ENCODE peak calls at places on chromosomes 13 and 19, in four cellular contexts. K is A549, T is HepG2, S is GM12878. X is an unnamed sample.
A peak's percentile ranks its signal among the peaks of the same experiment; 100 is the strongest.

GRCh38 chr13:34822681-34823080 is 119.4 kb upstream of the NBEA start:
- DNase-seq in S (no peak), K (no peak), T (no peak), X (no peak)

GRCh38 chr13:110503037-110503901 is 58.3 kb downstream of the RAB20 start:
- DNase-seq in K (no peak), S (no peak), T (no peak), X (peak; percentile 71)

GRCh38 chr13:27476943-27477681 is 26.7 kb upstream of the MTIF3 start:
- DNase-seq in S (no peak), K (peak; percentile 52), T (peak; percentile 76), X (no peak)

GRCh38 chr19:45884682-45885555 is 1.0 kb downstream of the IRF2BP1 start:
- DNase-seq in K (no peak), T (no peak), S (no peak), X (peak; percentile 62)

GRCh38 chr13:41916173-41916954 is 44.5 kb downstream of the VWA8 start:
- DNase-seq in S (peak; percentile 89), T (no peak), K (no peak), X (no peak)

GRCh38 chr19:34676697-34677385 is at the start of gene SCGB2B2:
- DNase-seq in T (no peak), K (peak; percentile 90), S (peak; percentile 50), X (no peak)

GRCh38 chr13:20190481-20191310 is 2.0 kb downstream of the GJB2 start:
- DNase-seq in S (no peak), K (no peak), T (no peak), X (no peak)

GRCh38 chr13:45540864-45541263 is 74.7 kb downstream of the ERICH6B start:
- DNase-seq in K (no peak), T (no peak), S (no peak), X (no peak)

GRCh38 chr19:51531349-51532315 is at the start of gene SIGLEC6:
- DNase-seq in S (peak; percentile 25), T (no peak), K (no peak), X (peak; percentile 78)

GRCh38 chr13:111883571-111884343 is 183.2 kb upstream of the SOX1 start:
- DNase-seq in T (no peak), K (no peak), S (no peak), X (no peak)

GRCh38 chr13:51549593-51549992 is 34.7 kb upstream of the WDFY2 start:
- DNase-seq in S (no peak), K (no peak), T (no peak), X (no peak)

GRCh38 chr19:1450735-1451669 is 1.1 kb downstream of the APC2 start:
- DNase-seq in S (no peak), T (no peak), K (no peak), X (no peak)

GRCh38 chr19:1447944-1448343 is 2.0 kb upstream of the APC2 start:
- DNase-seq in S (no peak), T (no peak), K (no peak), X (no peak)

GRCh38 chr19:1451916-1452801 is 2.2 kb downstream of the APC2 start:
- DNase-seq in T (no peak), K (no peak), S (no peak), X (no peak)

GRCh38 chr19:1447565-1447903 is 2.4 kb upstream of the APC2 start:
- DNase-seq in K (no peak), S (no peak), T (no peak), X (no peak)

GRCh38 chr19:1449467-1450442 is at the start of gene APC2:
- DNase-seq in K (peak; percentile 54), T (no peak), S (no peak), X (peak; percentile 69)
- TF ChIP-seq CHD4 in K (no peak), T (no peak), S (no peak), X (no peak)

GRCh38 chr19:12748489-12748888 is 3.1 kb upstream of the BEST2 start:
- DNase-seq in S (no peak), K (no peak), T (no peak), X (no peak)
- TF ChIP-seq SMC3 in S (no peak), K (no peak), T (no peak), X (no peak)

GRCh38 chr13:100075700-100076587 is 12.9 kb upstream of the PCCA start:
- DNase-seq in K (no peak), T (peak; percentile 12), S (no peak), X (no peak)
- TF ChIP-seq CHD4 in K (no peak), T (no peak), S (no peak), X (no peak)

GRCh38 chr19:17765069-17765618 is 13.9 kb downstream of the FCHO1 start:
- DNase-seq in S (no peak), T (peak; percentile 88), K (peak; percentile 21), X (no peak)

GRCh38 chr19:17764348-17764747 is 13.1 kb downstream of the FCHO1 start:
- DNase-seq in T (no peak), K (no peak), S (no peak), X (no peak)

GRCh38 chr19:17767559-17767958 is 16.3 kb downstream of the FCHO1 start:
- DNase-seq in S (no peak), K (no peak), T (no peak), X (no peak)

GRCh38 chr19:17762505-17763229 is 11.4 kb downstream of the FCHO1 start:
- DNase-seq in S (no peak), K (peak; percentile 38), T (peak; percentile 59), X (peak; percentile 87)

DNA sequence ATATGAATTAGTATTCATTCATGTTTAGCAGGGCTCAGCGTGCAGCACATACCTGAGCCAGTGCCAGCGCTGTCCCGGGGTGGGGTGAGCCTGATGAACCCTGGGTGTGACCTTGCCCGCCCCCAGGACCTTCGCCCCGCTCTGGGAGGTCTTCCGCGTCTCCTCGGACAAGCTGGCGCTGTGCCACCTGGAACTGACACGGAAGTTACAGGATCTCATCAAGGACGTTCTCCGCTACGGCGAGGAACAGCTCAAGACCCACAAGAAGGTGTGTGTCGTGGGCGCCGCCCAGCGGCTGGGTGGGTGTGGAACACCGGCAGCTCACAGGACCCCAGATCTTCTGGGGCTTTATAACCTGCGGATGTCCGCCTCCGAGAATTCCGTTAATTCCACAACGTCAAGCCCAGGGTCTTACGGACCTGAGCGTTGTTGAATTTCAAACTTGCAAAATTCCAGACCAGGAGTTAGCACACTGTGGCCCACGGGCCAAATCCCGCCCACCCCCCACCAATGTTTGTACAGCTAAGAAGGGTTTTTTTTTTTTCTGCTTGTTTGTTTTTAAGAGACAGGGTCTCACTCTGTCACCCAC is 15.4 kb downstream of the FCHO1 start:
- DNase-seq in K (peak; percentile 64), T (peak; percentile 89), S (no peak), X (peak; percentile 63)
- TF ChIP-seq SMC3 in K (peak; percentile 87), T (peak; percentile 58), S (peak; percentile 86), X (no peak)

DNA sequence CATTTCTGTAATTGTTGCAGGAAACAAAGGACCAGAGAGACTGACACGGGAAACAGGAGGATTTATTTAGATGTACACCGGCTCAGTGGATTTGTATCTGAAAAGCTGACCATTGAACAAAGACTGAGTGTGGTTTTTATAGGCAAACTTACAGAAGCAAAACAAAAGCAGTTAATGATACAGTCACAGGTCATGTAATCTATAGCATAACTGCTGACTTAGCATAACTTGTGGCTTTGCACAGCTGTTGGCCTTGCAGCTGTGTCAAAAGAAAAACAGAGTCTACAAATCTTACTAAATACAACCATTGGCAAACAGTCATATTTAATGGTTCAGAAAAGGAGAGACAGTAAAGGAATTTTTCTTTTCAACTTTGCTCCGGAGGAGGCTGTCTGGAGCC is 2.3 kb upstream of the ILF3 start:
- DNase-seq in K (no peak), S (no peak), T (no peak), X (no peak)
- TF ChIP-seq CHD4 in K (no peak), S (no peak), T (no peak), X (no peak)

DNA sequence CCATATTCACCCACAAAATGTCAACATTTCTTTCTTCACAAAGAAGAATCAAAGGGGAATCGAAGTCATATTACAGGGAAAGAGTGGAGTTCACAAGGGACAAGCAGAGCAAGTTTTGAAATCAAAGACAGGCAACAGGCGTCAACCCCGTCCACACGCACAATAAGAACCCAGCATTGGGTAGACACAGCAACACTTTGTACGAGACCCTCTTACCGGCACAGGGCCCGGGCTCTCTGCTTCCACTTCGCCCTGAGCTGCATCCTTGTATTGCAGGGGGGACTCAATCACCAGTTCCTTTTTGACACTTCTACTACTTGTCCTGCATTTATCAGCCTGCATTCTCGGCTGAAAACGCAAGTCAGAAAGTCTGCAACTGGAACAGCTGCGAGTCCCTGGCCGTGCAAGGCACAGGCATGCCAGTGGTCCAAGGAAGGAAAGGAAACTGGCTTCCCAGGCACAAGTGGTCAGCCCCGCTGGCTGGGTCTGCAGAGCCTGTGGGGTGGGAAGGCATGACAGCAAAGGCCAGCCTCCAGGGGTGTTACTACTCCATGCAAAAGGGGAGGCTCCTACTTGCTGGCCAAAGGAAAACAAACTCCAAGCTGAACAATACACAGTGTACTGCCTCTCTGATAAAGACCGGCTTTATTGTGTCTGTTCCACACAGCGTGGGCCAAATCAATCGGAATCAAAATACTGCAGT is at the start of gene DOCK9:
- DNase-seq in S (no peak), T (no peak), K (no peak), X (no peak)
- TF ChIP-seq SMC3 in S (no peak), T (no peak), K (no peak), X (no peak)